ENCODE peak calls at places on chromosomes 11 and 22, in eight cellular contexts. O, T, Y, I, M, S, V and D are unnamed samples. For H3K4me1, the result is how much of the 10 kb centered on the place peaks cover.

GRCh38 chr22:46776486-46776826 is 14.0 kb downstream of the TBC1D22A start:
- DNase-seq in O (peak), T (no peak), Y (no peak), I (no peak), M (no peak), S (no peak), V (no peak), D (no peak)

GRCh38 chr22:49667236-49667635 is 160.4 kb downstream of the BRD1 start:
- DNase-seq in O (no peak), T (no peak), Y (no peak), I (peak), M (no peak), S (peak), V (peak), D (peak)

GRCh38 chr11:84292955-84293354 is 1006.8 kb upstream of the CCDC90B start:
- DNase-seq in O (no peak), T (no peak), Y (no peak), I (no peak), M (no peak), S (no peak), V (no peak), D (no peak)

GRCh38 chr11:77081976-77082836 is 15.4 kb downstream of the CAPN5 start:
- DNase-seq in O (peak), T (no peak), Y (no peak), I (peak), M (no peak), S (peak), V (peak), D (peak)

GRCh38 chr11:19116315-19116970 is 525 bp upstream of the ZDHHC13 start:
- DNase-seq in O (no peak), T (no peak), Y (no peak), I (no peak), M (no peak), S (no peak), V (no peak), D (no peak)

GRCh38 chr22:30878516-30879365 is 89.8 kb downstream of the MORC2 start:
- DNase-seq in O (no peak), T (no peak), Y (no peak), I (peak), M (no peak), S (peak), V (no peak), D (no peak)

GRCh38 chr11:8040921-8041285 is 40.1 kb upstream of the TUB start:
- DNase-seq in O (no peak), T (no peak), Y (no peak), I (no peak), M (no peak), S (no peak), V (no peak), D (no peak)

GRCh38 chr22:50002791-50003190 is 9.8 kb downstream of the IL17REL start:
- DNase-seq in O (no peak), T (no peak), Y (no peak), I (peak), M (no peak), S (no peak), V (no peak), D (no peak)

GRCh38 chr11:11149671-11150459 is 203.2 kb downstream of the CSNK2A3 start:
- DNase-seq in O (peak), T (peak), Y (no peak), I (no peak), M (no peak), S (no peak), V (no peak), D (no peak)

GRCh38 chr11:5297671-5298070 is 4.1 kb downstream of the OR51B4 start:
- DNase-seq in O (no peak), T (no peak), Y (no peak), I (no peak), M (no peak), S (no peak), V (no peak), D (no peak)

GRCh38 chr11:14784230-14784629 is 107.8 kb downstream of the CYP2R1 start:
- DNase-seq in O (no peak), T (no peak), Y (no peak), I (no peak), M (no peak), S (no peak), V (no peak), D (no peak)

GRCh38 chr22:44777364-44777756 is 25.0 kb downstream of the ARHGAP8 start:
- DNase-seq in O (no peak), T (no peak), Y (no peak), I (no peak), M (no peak), S (no peak), V (no peak), D (no peak)

GRCh38 chr11:86718553-86718952 is 46.1 kb upstream of the ME3 start:
- DNase-seq in O (no peak), T (no peak), Y (no peak), I (no peak), M (no peak), S (no peak), V (no peak), D (no peak)

GRCh38 chr11:88329563-88330250 is 7.8 kb downstream of the CTSC start:
- DNase-seq in O (no peak), T (no peak), Y (no peak), I (no peak), M (no peak), S (no peak), V (no peak), D (no peak)

GRCh38 chr22:41501209-41501608 is 32.3 kb downstream of the ACO2 start:
- DNase-seq in O (no peak), T (no peak), Y (no peak), I (no peak), M (no peak), S (no peak), V (no peak), D (no peak)

GRCh38 chr22:17847360-17848078 is 73.2 kb upstream of the BID start:
- DNase-seq in O (no peak), T (no peak), Y (no peak), I (no peak), M (no peak), S (no peak), V (no peak), D (no peak)

GRCh38 chr11:14894657-14895598 is 2.9 kb upstream of the CYP2R1 start:
- DNase-seq in O (no peak), T (no peak), Y (no peak), I (peak), M (no peak), S (peak), V (peak), D (no peak)

GRCh38 chr11:128235958-128236357 is 351.4 kb downstream of the ETS1 start:
- DNase-seq in O (no peak), T (no peak), Y (no peak), I (no peak), M (no peak), S (no peak), V (no peak), D (peak)

GRCh38 chr11:128579790-128580504 is 7.4 kb downstream of the ETS1 start:
- DNase-seq in O (no peak), T (no peak), Y (no peak), I (no peak), M (no peak), S (no peak), V (no peak), D (no peak)

GRCh38 chr11:69382131-69383128 is 88.5 kb downstream of the MYEOV start:
- DNase-seq in O (peak), T (no peak), Y (peak), I (peak), M (no peak), S (peak), V (peak), D (peak)

GRCh38 chr22:47198801-47199251 is 436.4 kb downstream of the TBC1D22A start:
- DNase-seq in O (no peak), T (no peak), Y (no peak), I (peak), M (no peak), S (no peak), V (no peak), D (peak)

GRCh38 chr11:134407321-134407828 is 4.7 kb downstream of the B3GAT1 start:
- DNase-seq in O (no peak), T (no peak), Y (no peak), I (no peak), M (no peak), S (no peak), V (no peak), D (no peak)

GRCh38 chr11:35546317-35546716 is 20.9 kb upstream of the PAMR1 start:
- DNase-seq in O (no peak), T (no peak), Y (no peak), I (no peak), M (no peak), S (no peak), V (no peak), D (no peak)

GRCh38 chr22:50530280-50530856 is 556 bp upstream of the TYMP start:
- DNase-seq in O (no peak), T (no peak), Y (peak), I (peak), M (peak), S (peak), V (peak), D (peak)

GRCh38 chr11:114171257-114172054 is 111.9 kb downstream of the ZBTB16 start:
- DNase-seq in O (no peak), T (no peak), Y (no peak), I (peak), M (no peak), S (peak), V (peak), D (peak)

GRCh38 chr22:32127904-32128303 is 31.2 kb downstream of the C22orf42 start:
- DNase-seq in O (no peak), T (no peak), Y (no peak), I (no peak), M (no peak), S (no peak), V (no peak), D (no peak)

GRCh38 chr11:93736129-93736528 is 5.2 kb downstream of the TAF1D start:
- DNase-seq in O (no peak), T (no peak), Y (no peak), I (no peak), M (no peak), S (no peak), V (no peak), D (no peak)

GRCh38 chr22:46619830-46620501 is at the start of gene GRAMD4:
- DNase-seq in O (no peak), T (no peak), Y (no peak), I (no peak), M (no peak), S (no peak), V (peak), D (no peak)

GRCh38 chr11:47234669-47235075 is 13.9 kb downstream of the ACP2 start:
- DNase-seq in O (peak), T (peak), Y (no peak), I (no peak), M (peak), S (peak), V (no peak), D (peak)

GRCh38 chr11:116492600-116492999 is 280.2 kb downstream of the BUD13 start:
- DNase-seq in O (no peak), T (no peak), Y (no peak), I (no peak), M (no peak), S (no peak), V (no peak), D (no peak)

GRCh38 chr11:117097567-117098268 is 510 bp downstream of the SIK3 start:
- DNase-seq in O (peak), T (no peak), Y (peak), I (peak), M (peak), S (peak), V (no peak), D (peak)

GRCh38 chr11:134503104-134503503 is 91.1 kb upstream of the B3GAT1 start:
- DNase-seq in O (no peak), T (no peak), Y (no peak), I (peak), M (no peak), S (no peak), V (no peak), D (no peak)

GRCh38 chr11:24781288-24781687 is 284.4 kb downstream of the LUZP2 start:
- DNase-seq in O (no peak), T (no peak), Y (no peak), I (no peak), M (no peak), S (no peak), V (no peak), D (no peak)

GRCh38 chr11:93560534-93560933 is 17.3 kb upstream of the SMCO4 start:
- DNase-seq in O (no peak), T (no peak), Y (no peak), I (no peak), M (no peak), S (no peak), V (no peak), D (no peak)

GRCh38 chr11:68549789-68550484 is 89.4 kb downstream of the PPP6R3 start:
- DNase-seq in O (no peak), T (no peak), Y (no peak), I (no peak), M (no peak), S (no peak), V (no peak), D (no peak)

GRCh38 chr22:49112661-49113626 is 714.7 kb downstream of the BRD1 start:
- DNase-seq in O (no peak), T (no peak), Y (no peak), I (no peak), M (no peak), S (no peak), V (no peak), D (no peak)

GRCh38 chr11:62565100-62565802 is 8.4 kb downstream of the EEF1G start:
- DNase-seq in O (no peak), T (no peak), Y (no peak), I (no peak), M (no peak), S (no peak), V (no peak), D (no peak)

GRCh38 chr11:127225619-127226018 is 225.0 kb upstream of the KIRREL3 start:
- DNase-seq in O (no peak), T (no peak), Y (no peak), I (no peak), M (no peak), S (no peak), V (no peak), D (no peak)

GRCh38 chr22:19723990-19724827 is 870 bp downstream of the GP1BB start:
- DNase-seq in O (no peak), T (no peak), Y (no peak), I (no peak), M (no peak), S (no peak), V (no peak), D (peak)

GRCh38 chr11:9089061-9089460 is 2.3 kb downstream of the SCUBE2 start:
- DNase-seq in O (no peak), T (no peak), Y (no peak), I (no peak), M (peak), S (no peak), V (no peak), D (no peak)

GRCh38 chr11:9092085-9092484 is 686 bp upstream of the SCUBE2 start:
- DNase-seq in O (no peak), T (no peak), Y (no peak), I (no peak), M (no peak), S (no peak), V (no peak), D (no peak)

GRCh38 chr11:9089636-9090035 is 1.8 kb downstream of the SCUBE2 start:
- DNase-seq in O (no peak), T (no peak), Y (no peak), I (no peak), M (no peak), S (no peak), V (no peak), D (no peak)

GRCh38 chr11:9091044-9091936 is at the start of gene SCUBE2:
- DNase-seq in O (no peak), T (no peak), Y (no peak), I (no peak), M (no peak), S (no peak), V (no peak), D (no peak)

DNA sequence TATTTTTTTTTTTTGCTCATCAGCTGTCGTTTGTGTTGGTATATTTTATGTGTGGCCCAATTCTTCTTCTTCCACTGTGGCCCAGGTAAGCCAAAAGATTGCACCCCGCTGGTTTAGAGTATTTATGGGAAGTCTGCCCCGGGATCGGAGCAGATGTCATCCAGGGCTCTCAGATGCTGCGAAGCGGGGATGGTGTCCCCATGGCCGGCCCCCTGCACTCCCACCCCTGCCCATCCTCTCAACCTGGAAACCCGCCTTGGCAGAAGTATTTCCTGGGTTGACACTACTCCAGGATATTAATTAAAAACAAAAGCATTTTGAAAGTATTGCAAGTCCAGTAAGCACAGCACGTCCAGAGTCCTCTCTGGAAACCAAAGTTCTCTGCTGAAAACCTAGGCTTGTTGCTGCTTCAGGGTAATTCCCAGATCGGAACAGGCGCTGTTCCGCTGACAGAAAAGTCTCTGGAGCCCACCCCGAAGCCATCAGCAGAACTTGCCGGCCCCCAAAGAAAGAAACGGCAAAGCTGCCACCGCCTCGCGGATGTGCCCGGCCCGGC is 833 bp downstream of the SCUBE2 start:
- DNase-seq in O (no peak), T (no peak), Y (no peak), I (no peak), M (no peak), S (no peak), V (no peak), D (no peak)
- H3K4me3 ChIP-seq in O (no peak), T (peak), Y (peak), I (peak), M (peak), S (peak), V (peak), D (no peak)

GRCh38 chr22:42688241-42688913 is 32.3 kb downstream of the A4GALT start:
- DNase-seq in O (no peak), T (no peak), Y (peak), I (peak), M (peak), S (peak), V (peak), D (peak)

GRCh38 chr22:42691440-42691839 is 29.2 kb downstream of the A4GALT start:
- DNase-seq in O (no peak), T (no peak), Y (no peak), I (no peak), M (no peak), S (no peak), V (no peak), D (no peak)

GRCh38 chr22:42685941-42686666 is 34.6 kb downstream of the A4GALT start:
- DNase-seq in O (no peak), T (no peak), Y (no peak), I (no peak), M (no peak), S (no peak), V (peak), D (no peak)

GRCh38 chr22:42686756-42687491 is 33.7 kb downstream of the A4GALT start:
- DNase-seq in O (no peak), T (no peak), Y (no peak), I (no peak), M (no peak), S (no peak), V (no peak), D (no peak)

GRCh38 chr22:42688914-42689275 is 31.8 kb downstream of the A4GALT start:
- DNase-seq in O (no peak), T (no peak), Y (no peak), I (no peak), M (no peak), S (no peak), V (no peak), D (no peak)
- H3K4me1 ChIP-seq in O (under half), T (under half), Y (under half), I (under half), M (under half), S (under half), V (under half), D (under half)

GRCh38 chr11:122100222-122101080 is 15.6 kb downstream of the BLID start:
- DNase-seq in O (no peak), T (no peak), Y (peak), I (peak), M (peak), S (no peak), V (peak), D (peak)

GRCh38 chr11:122095950-122096942 is 19.8 kb downstream of the BLID start:
- DNase-seq in O (no peak), T (no peak), Y (peak), I (no peak), M (no peak), S (no peak), V (no peak), D (no peak)

GRCh38 chr11:122099345-122100045 is 16.5 kb downstream of the BLID start:
- DNase-seq in O (no peak), T (no peak), Y (peak), I (no peak), M (peak), S (no peak), V (no peak), D (no peak)

GRCh38 chr11:122097419-122098001 is 18.5 kb downstream of the BLID start:
- DNase-seq in O (no peak), T (no peak), Y (peak), I (no peak), M (peak), S (no peak), V (no peak), D (no peak)

GRCh38 chr11:122098223-122098980 is 17.6 kb downstream of the BLID start:
- DNase-seq in O (no peak), T (no peak), Y (peak), I (no peak), M (no peak), S (no peak), V (no peak), D (no peak)
- H3K4me3 ChIP-seq in O (no peak), T (no peak), Y (peak), I (peak), M (peak), S (peak), V (peak), D (no peak)

DNA sequence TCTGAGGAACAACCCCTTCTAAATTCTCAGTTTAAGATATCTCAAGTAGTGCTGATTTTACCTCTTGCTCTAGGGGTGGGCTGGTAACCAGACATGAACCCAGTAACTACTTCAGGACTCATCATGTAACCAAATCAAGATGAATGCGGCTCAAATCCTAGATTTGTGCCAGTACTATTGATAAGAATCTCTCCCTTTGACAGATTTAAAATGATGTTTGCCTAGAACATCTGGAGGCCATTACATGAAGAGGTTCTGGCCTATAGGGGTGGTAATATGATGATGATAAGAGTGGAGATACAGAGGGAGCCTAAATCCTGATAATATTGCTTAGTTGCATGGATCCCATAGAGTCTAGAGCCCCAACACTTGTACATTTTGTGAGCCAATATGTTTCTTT is 672.6 kb upstream of the ANO5 start:
- DNase-seq in O (no peak), T (no peak), Y (no peak), I (no peak), M (no peak), S (no peak), V (no peak), D (no peak)
- H3K4me1 ChIP-seq in O (under half), T (under half), Y (under half), I (under half), M (under half), S (under half), V (under half), D (under half)

GRCh38 chr11:73135346-73136284 is 6.5 kb downstream of the FCHSD2 start:
- DNase-seq in O (no peak), T (no peak), Y (no peak), I (no peak), M (no peak), S (no peak), V (no peak), D (no peak)

GRCh38 chr11:73140213-73141030 is 1.7 kb downstream of the FCHSD2 start:
- DNase-seq in O (no peak), T (no peak), Y (peak), I (no peak), M (no peak), S (no peak), V (no peak), D (peak)

GRCh38 chr11:73137942-73138274 is 4.2 kb downstream of the FCHSD2 start:
- DNase-seq in O (no peak), T (no peak), Y (no peak), I (no peak), M (no peak), S (no peak), V (no peak), D (no peak)

GRCh38 chr11:73139476-73140198 is 2.5 kb downstream of the FCHSD2 start:
- DNase-seq in O (no peak), T (no peak), Y (no peak), I (no peak), M (no peak), S (no peak), V (no peak), D (no peak)

GRCh38 chr11:73137262-73137941 is 4.7 kb downstream of the FCHSD2 start:
- DNase-seq in O (no peak), T (no peak), Y (no peak), I (no peak), M (no peak), S (no peak), V (no peak), D (no peak)
- H3K4me3 ChIP-seq in O (no peak), T (no peak), Y (no peak), I (no peak), M (no peak), S (no peak), V (no peak), D (no peak)